ENCODE peak calls at places on chromosomes 1 and 21, in ten cellular contexts. P is mammary epithelial cell, Y is Panc1, N is body of pancreas, L is GM23338, C is psoas muscle, V is right lobe of liver, T is OCI-LY7, R is cardiac muscle cell, B is H9. O is an unnamed sample.

GRCh38 chr21:21612446-21612845 is 614.2 kb downstream of the NCAM2 start:
- DNase-seq in P (no peak), Y (no peak), N (no peak), L (peak; percentile 69), C (no peak), V (no peak), T (no peak), R (no peak), B (peak; percentile 33), O (peak; percentile 49)

GRCh38 chr1:103788377-103788776 is 38.7 kb downstream of the AMY1C start:
- DNase-seq in P (no peak), Y (no peak), N (no peak), L (peak; percentile 34), C (no peak), V (no peak), T (peak; percentile 0), R (peak; percentile 42), B (no peak), O (no peak)

GRCh38 chr1:199774433-199775089 is 252.9 kb upstream of the NR5A2 start:
- DNase-seq in P (peak; percentile 85), Y (no peak), N (peak; percentile 74), L (no peak), C (no peak), V (no peak), T (no peak), R (no peak), B (no peak), O (peak; percentile 88)

GRCh38 chr1:38528600-38528999 is 331.0 kb downstream of the RRAGC start:
- DNase-seq in P (no peak), Y (no peak), N (no peak), L (no peak), C (no peak), V (no peak), T (no peak), R (no peak), B (no peak), O (no peak)

GRCh38 chr1:58779837-58780585 is 3.8 kb downstream of the JUN start:
- DNase-seq in P (peak; percentile 89), Y (no peak), N (peak; percentile 75), L (peak; percentile 22), C (no peak), V (no peak), T (no peak), R (peak; percentile 25), B (peak; percentile 31), O (no peak)

GRCh38 chr21:42499430-42500106 is 3.5 kb upstream of the RSPH1 start:
- DNase-seq in P (no peak), Y (no peak), N (no peak), L (peak; percentile 46), C (no peak), V (no peak), T (no peak), R (peak; percentile 50), B (no peak), O (no peak)

GRCh38 chr1:26833432-26834405 is 7.2 kb downstream of the ZDHHC18 start:
- DNase-seq in P (no peak), Y (no peak), N (no peak), L (no peak), C (peak; percentile 64), V (peak; percentile 77), T (peak; percentile 85), R (no peak), B (no peak), O (no peak)

GRCh38 chr1:244435562-244436205 is 16.0 kb downstream of the ADSS2 start:
- DNase-seq in P (peak; percentile 48), Y (no peak), N (no peak), L (no peak), C (no peak), V (no peak), T (no peak), R (no peak), B (no peak), O (no peak)

GRCh38 chr1:219128957-219129356 is 44.7 kb upstream of the LYPLAL1 start:
- DNase-seq in P (no peak), Y (no peak), N (no peak), L (no peak), C (no peak), V (no peak), T (no peak), R (no peak), B (no peak), O (no peak)

GRCh38 chr1:33142483-33143065 is 39.3 kb downstream of the TRIM62 start:
- DNase-seq in P (no peak), Y (no peak), N (no peak), L (no peak), C (no peak), V (no peak), T (no peak), R (no peak), B (no peak), O (no peak)

GRCh38 chr1:33141216-33141615 is 40.6 kb downstream of the TRIM62 start:
- DNase-seq in P (no peak), Y (no peak), N (no peak), L (no peak), C (no peak), V (no peak), T (no peak), R (no peak), B (no peak), O (no peak)

GRCh38 chr1:33141781-33142180 is 40.1 kb downstream of the TRIM62 start:
- DNase-seq in P (no peak), Y (no peak), N (no peak), L (no peak), C (no peak), V (no peak), T (no peak), R (no peak), B (no peak), O (no peak)

GRCh38 chr1:33137800-33138199 is 44.0 kb downstream of the TRIM62 start:
- DNase-seq in P (no peak), Y (no peak), N (no peak), L (peak; percentile 91), C (peak; percentile 74), V (no peak), T (peak; percentile 65), R (peak; percentile 73), B (peak; percentile 87), O (no peak)

DNA sequence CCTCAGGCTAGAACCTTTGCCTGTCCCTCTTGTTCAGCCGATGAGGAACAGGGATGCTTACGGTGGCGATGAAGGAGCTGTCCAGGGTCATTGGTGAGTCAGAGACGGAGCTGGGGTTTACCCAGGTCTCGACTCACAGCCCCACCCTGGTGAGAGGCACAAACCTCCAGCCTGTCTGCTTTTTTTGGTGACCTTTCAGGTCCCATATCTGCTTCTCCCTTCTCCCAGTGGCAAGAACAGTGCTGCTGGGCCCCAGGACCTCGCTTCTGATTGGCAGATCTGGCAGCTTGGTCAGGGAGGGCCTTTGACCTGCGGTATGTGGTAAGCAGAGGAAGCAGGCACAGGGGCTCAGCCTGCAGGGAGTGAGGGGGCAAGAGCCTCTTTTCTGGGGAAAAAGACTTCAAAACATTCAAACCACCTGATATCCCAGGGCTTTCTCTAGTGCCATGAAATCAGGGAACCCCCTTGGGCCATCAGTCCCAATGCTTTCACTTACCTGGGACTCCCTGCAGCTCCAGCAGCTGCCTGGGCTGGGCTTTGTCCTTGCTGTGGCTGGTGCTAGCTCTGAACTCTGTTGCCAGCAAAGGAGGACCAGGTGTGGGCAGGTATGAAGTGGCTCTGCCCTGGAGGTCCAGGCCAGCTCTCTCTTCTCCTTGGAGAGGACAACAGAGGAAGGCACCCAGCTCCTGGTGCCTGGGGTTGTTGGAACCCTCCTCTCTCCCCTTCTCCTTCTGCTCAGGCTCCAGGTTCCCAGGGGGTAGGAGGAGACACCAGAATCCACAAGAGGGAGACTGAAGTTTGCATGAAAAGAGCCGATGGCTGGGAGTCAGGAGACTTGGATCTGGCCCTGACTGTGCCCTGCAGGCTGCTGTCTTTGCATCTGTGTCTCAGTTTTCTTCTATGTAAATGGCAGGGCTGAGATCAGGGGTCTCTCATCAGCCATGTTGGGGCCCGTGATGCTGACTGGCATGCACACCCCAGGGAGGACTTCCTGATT is 41.4 kb downstream of the TRIM62 start:
- DNase-seq in P (peak; percentile 36), Y (no peak), N (no peak), L (peak; percentile 71), C (no peak), V (no peak), T (no peak), R (no peak), B (peak; percentile 71), O (peak; percentile 31)
- TF ChIP-seq CTCF in P (peak; percentile 8), Y (peak; percentile 10), N (no peak), L (no peak), C (no peak), V (no peak), T (no peak), R (peak; percentile 23), B (peak; percentile 36), O (no peak)

DNA sequence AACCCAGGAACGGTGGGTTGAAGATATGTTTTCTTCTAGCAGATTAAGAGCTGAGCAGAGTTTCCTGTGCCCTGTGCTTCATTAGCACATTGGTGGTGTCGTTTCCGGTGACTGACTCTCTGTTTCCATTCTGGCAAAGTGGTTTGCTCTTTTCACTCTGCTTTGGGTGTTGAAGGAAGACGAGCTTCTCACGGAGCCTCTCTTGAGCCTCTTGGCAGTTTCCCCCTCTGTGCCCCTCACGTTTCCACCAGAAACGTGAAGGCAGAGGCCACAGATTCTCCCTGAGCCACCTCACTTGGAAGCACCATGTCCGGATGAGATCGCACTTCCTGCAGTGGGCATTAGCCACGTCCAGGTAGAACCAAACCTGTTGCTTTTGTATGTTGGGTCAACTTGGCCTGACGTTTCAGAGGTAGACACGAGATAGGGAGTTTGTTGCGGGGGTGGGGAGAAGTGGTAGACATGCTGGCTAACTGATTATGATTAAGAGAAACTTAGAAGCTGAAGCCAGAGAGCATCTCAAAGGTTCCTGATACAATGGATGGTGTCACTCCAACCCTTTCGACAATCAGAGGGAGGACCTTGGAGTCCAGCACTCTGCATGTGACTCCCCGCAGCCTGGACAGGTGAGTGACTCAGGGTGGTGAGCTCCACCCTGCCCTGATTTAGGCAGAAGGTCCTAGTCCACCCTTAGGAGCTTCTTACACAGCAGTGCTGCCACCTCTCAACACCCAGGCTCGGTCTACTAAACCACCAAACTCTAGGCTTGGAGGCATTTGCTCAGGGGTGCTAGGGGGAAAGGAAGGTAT is at the start of gene LAX1:
- DNase-seq in P (no peak), Y (no peak), N (no peak), L (no peak), C (no peak), V (no peak), T (peak; percentile 95), R (no peak), B (no peak), O (no peak)
- H3K27ac ChIP-seq in P (no peak within 1 kb of the TSS), Y (no peak within 1 kb of the TSS), N (no peak within 1 kb of the TSS), L (no peak within 1 kb of the TSS), C (no peak within 1 kb of the TSS), V (no peak within 1 kb of the TSS), T (peak within 1 kb of the TSS; percentile 98), R (no peak within 1 kb of the TSS), B (no peak within 1 kb of the TSS), O (no peak within 1 kb of the TSS)

DNA sequence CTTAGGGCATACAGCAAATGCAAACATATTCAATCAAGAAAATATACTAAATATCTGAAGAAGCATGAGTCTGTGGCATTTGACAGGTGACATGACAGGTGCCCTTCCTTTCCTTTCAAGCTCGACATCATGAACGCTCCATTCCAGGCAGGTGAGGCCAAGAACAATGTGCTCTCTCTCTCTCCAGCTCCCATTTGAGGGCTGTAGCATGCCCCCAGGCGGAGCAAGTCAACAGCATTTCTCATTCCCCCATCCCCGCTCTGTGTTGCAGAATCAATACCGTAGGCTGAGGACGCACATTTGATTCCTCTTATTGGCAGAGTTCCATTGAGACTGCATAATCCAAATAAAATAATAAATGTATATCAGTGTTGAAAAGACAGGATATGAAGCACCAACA is 24.6 kb upstream of the PLPPR4 start:
- DNase-seq in P (no peak), Y (no peak), N (no peak), L (peak; percentile 17), C (no peak), V (no peak), T (no peak), R (no peak), B (peak; percentile 34), O (no peak)
- TF ChIP-seq CTCF in P (no peak), Y (no peak), N (no peak), L (no peak), C (no peak), V (no peak), T (no peak), R (no peak), B (no peak), O (no peak)

GRCh38 chr1:100298512-100298911 is 32.5 kb downstream of the RTCA start:
- DNase-seq in P (no peak), Y (no peak), N (no peak), L (peak; percentile 25), C (no peak), V (no peak), T (no peak), R (no peak), B (no peak), O (no peak)
- H3K27ac ChIP-seq in P (no peak overlapping the region), Y (no peak overlapping the region), N (no peak overlapping the region), L (peak overlapping the region; percentile 46), C (no peak overlapping the region), V (no peak overlapping the region), T (no peak overlapping the region), R (no peak overlapping the region), B (no peak overlapping the region), O (no peak overlapping the region)